ENCODE peak calls at places on chromosomes 13 and 19, in eight cellular contexts. One of them, this sample, is unnamed.

GRCh38 chr19:6677495-6677894 is 7.5 kb upstream of the TNFSF14 start:
- DNase-seq in choroid plexus epithelial cell: no peak
- DNase-seq in HFF-Myc: no peak
- DNase-seq in thoracic aorta: no peak
- DNase-seq in endothelial cell: no peak
- DNase-seq in tibial artery: no peak
- DNase-seq in astrocyte of the spinal cord: no peak
- DNase-seq in heart left ventricle: no peak
- DNase-seq in this sample: no peak

GRCh38 chr19:28217064-28217463 is 995.9 kb downstream of the UQCRFS1 start:
- DNase-seq in choroid plexus epithelial cell: no peak
- DNase-seq in HFF-Myc: no peak
- DNase-seq in thoracic aorta: no peak
- DNase-seq in endothelial cell: no peak
- DNase-seq in tibial artery: no peak
- DNase-seq in astrocyte of the spinal cord: no peak
- DNase-seq in heart left ventricle: no peak
- DNase-seq in this sample: no peak

GRCh38 chr19:16920816-16921529 is 32.2 kb downstream of the F2RL3 start:
- DNase-seq in choroid plexus epithelial cell: peak; percentile 81
- DNase-seq in HFF-Myc: no peak
- DNase-seq in thoracic aorta: no peak
- DNase-seq in endothelial cell: no peak
- DNase-seq in tibial artery: no peak
- DNase-seq in astrocyte of the spinal cord: peak; percentile 85
- DNase-seq in heart left ventricle: no peak
- DNase-seq in this sample: no peak

GRCh38 chr13:93945621-93946020 is 533.9 kb downstream of the DCT start:
- DNase-seq in choroid plexus epithelial cell: no peak
- DNase-seq in HFF-Myc: no peak
- DNase-seq in thoracic aorta: no peak
- DNase-seq in endothelial cell: no peak
- DNase-seq in tibial artery: no peak
- DNase-seq in astrocyte of the spinal cord: no peak
- DNase-seq in heart left ventricle: no peak
- DNase-seq in this sample: no peak

GRCh38 chr13:107211073-107211472 is 643.1 kb upstream of the ARGLU1 start:
- DNase-seq in choroid plexus epithelial cell: peak; percentile 97
- DNase-seq in HFF-Myc: peak; percentile 31
- DNase-seq in thoracic aorta: peak; percentile 22
- DNase-seq in endothelial cell: peak; percentile 80
- DNase-seq in tibial artery: peak; percentile 85
- DNase-seq in astrocyte of the spinal cord: peak; percentile 92
- DNase-seq in heart left ventricle: peak; percentile 58
- DNase-seq in this sample: peak; percentile 76

GRCh38 chr19:55113570-55114039 is 3.8 kb downstream of the PPP1R12C start:
- DNase-seq in choroid plexus epithelial cell: peak; percentile 96
- DNase-seq in HFF-Myc: peak; percentile 82
- DNase-seq in thoracic aorta: peak; percentile 92
- DNase-seq in endothelial cell: peak; percentile 77
- DNase-seq in tibial artery: peak; percentile 97
- DNase-seq in astrocyte of the spinal cord: peak; percentile 91
- DNase-seq in heart left ventricle: peak; percentile 97
- DNase-seq in this sample: no peak

GRCh38 chr13:48583859-48584311 is 51.0 kb upstream of the RCBTB2 start:
- DNase-seq in choroid plexus epithelial cell: no peak
- DNase-seq in HFF-Myc: no peak
- DNase-seq in thoracic aorta: no peak
- DNase-seq in endothelial cell: no peak
- DNase-seq in tibial artery: no peak
- DNase-seq in astrocyte of the spinal cord: no peak
- DNase-seq in heart left ventricle: no peak
- DNase-seq in this sample: no peak

GRCh38 chr13:75864718-75865117 is 228.6 kb downstream of the LMO7 start:
- DNase-seq in choroid plexus epithelial cell: peak; percentile 96
- DNase-seq in HFF-Myc: no peak
- DNase-seq in thoracic aorta: no peak
- DNase-seq in endothelial cell: no peak
- DNase-seq in tibial artery: no peak
- DNase-seq in astrocyte of the spinal cord: peak; percentile 61
- DNase-seq in heart left ventricle: no peak
- DNase-seq in this sample: no peak

GRCh38 chr19:34214040-34214439 is 40.3 kb upstream of the GARRE1 start:
- DNase-seq in choroid plexus epithelial cell: no peak
- DNase-seq in HFF-Myc: no peak
- DNase-seq in thoracic aorta: no peak
- DNase-seq in endothelial cell: no peak
- DNase-seq in tibial artery: no peak
- DNase-seq in astrocyte of the spinal cord: no peak
- DNase-seq in heart left ventricle: no peak
- DNase-seq in this sample: no peak

GRCh38 chr19:33376423-33376822 is 2.9 kb downstream of the CEBPG start:
- DNase-seq in choroid plexus epithelial cell: peak; percentile 70
- DNase-seq in HFF-Myc: peak; percentile 36
- DNase-seq in thoracic aorta: peak; percentile 66
- DNase-seq in endothelial cell: no peak
- DNase-seq in tibial artery: peak; percentile 74
- DNase-seq in astrocyte of the spinal cord: peak; percentile 86
- DNase-seq in heart left ventricle: peak; percentile 77
- DNase-seq in this sample: no peak

GRCh38 chr19:27654266-27654990 is 1558.5 kb downstream of the UQCRFS1 start:
- DNase-seq in choroid plexus epithelial cell: no peak
- DNase-seq in HFF-Myc: no peak
- DNase-seq in thoracic aorta: no peak
- DNase-seq in endothelial cell: no peak
- DNase-seq in tibial artery: no peak
- DNase-seq in astrocyte of the spinal cord: no peak
- DNase-seq in heart left ventricle: no peak
- DNase-seq in this sample: peak; percentile 10

GRCh38 chr19:42003506-42004294 is 9.7 kb upstream of the ATP1A3 start:
- DNase-seq in choroid plexus epithelial cell: no peak
- DNase-seq in HFF-Myc: no peak
- DNase-seq in thoracic aorta: no peak
- DNase-seq in endothelial cell: no peak
- DNase-seq in tibial artery: no peak
- DNase-seq in astrocyte of the spinal cord: no peak
- DNase-seq in heart left ventricle: no peak
- DNase-seq in this sample: no peak

GRCh38 chr13:33743438-33744368 is 74.2 kb upstream of the RFC3 start:
- DNase-seq in choroid plexus epithelial cell: peak; percentile 15
- DNase-seq in HFF-Myc: no peak
- DNase-seq in thoracic aorta: no peak
- DNase-seq in endothelial cell: no peak
- DNase-seq in tibial artery: no peak
- DNase-seq in astrocyte of the spinal cord: no peak
- DNase-seq in heart left ventricle: no peak
- DNase-seq in this sample: no peak

GRCh38 chr13:65932587-65933239 is 1297.4 kb downstream of the PCDH9 start:
- DNase-seq in choroid plexus epithelial cell: no peak
- DNase-seq in HFF-Myc: no peak
- DNase-seq in thoracic aorta: no peak
- DNase-seq in endothelial cell: no peak
- DNase-seq in tibial artery: no peak
- DNase-seq in astrocyte of the spinal cord: no peak
- DNase-seq in heart left ventricle: no peak
- DNase-seq in this sample: no peak

GRCh38 chr13:32585625-32586021 is 629 bp upstream of the PDS5B start:
- DNase-seq in choroid plexus epithelial cell: no peak
- DNase-seq in HFF-Myc: no peak
- DNase-seq in thoracic aorta: no peak
- DNase-seq in endothelial cell: peak; percentile 10
- DNase-seq in tibial artery: no peak
- DNase-seq in astrocyte of the spinal cord: no peak
- DNase-seq in heart left ventricle: no peak
- DNase-seq in this sample: no peak

GRCh38 chr13:32586022-32586900 is at the start of gene PDS5B:
- DNase-seq in choroid plexus epithelial cell: peak; percentile 96
- DNase-seq in HFF-Myc: peak; percentile 46
- DNase-seq in thoracic aorta: peak; percentile 63
- DNase-seq in endothelial cell: peak; percentile 99
- DNase-seq in tibial artery: peak; percentile 98
- DNase-seq in astrocyte of the spinal cord: peak; percentile 96
- DNase-seq in heart left ventricle: peak; percentile 95
- DNase-seq in this sample: peak; percentile 98

GRCh38 chr13:32582991-32583390 is 3.3 kb upstream of the PDS5B start:
- DNase-seq in choroid plexus epithelial cell: no peak
- DNase-seq in HFF-Myc: no peak
- DNase-seq in thoracic aorta: no peak
- DNase-seq in endothelial cell: no peak
- DNase-seq in tibial artery: no peak
- DNase-seq in astrocyte of the spinal cord: no peak
- DNase-seq in heart left ventricle: no peak
- DNase-seq in this sample: no peak

GRCh38 chr13:32587774-32588165 is 1.5 kb downstream of the PDS5B start:
- DNase-seq in choroid plexus epithelial cell: no peak
- DNase-seq in HFF-Myc: no peak
- DNase-seq in thoracic aorta: no peak
- DNase-seq in endothelial cell: no peak
- DNase-seq in tibial artery: no peak
- DNase-seq in astrocyte of the spinal cord: peak; percentile 48
- DNase-seq in heart left ventricle: no peak
- DNase-seq in this sample: no peak

DNA sequence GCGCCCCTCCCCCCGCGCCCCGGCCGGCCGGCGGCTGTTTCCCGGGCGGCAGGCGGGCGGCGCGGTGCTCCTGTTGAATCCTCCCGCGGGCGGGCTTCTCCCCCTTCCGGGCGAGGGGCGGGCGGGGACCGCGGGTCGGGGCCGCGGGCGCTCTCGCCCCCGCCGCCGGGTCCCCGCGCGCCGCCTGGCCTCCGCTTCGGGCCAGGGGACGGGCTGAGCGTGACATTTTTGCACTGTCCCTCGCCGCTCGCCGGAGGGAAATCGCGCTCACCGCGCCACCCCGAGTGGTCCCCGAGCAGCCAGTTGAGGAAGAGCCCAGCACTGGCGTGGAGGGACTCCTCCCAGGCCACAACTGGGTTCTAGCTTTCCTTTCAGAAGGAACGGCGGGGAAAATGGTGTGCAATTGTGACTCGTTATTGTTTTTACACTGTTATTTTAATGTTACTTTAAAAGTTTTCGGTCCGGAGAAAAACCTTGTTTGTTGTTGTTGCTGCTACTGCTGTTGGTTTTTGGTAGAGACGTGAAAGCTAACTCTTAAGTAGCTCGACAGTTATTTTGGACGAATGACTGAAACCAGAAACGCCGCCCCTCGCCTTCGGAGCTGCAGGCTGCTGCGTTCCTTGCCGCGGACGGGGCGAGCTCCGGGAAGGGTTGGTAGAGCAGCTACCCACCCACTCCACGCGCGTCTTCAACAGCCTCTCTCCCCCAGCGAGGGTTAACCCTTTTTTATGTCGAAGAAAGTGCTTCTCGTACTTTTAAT is 942 bp downstream of the PDS5B start:
- DNase-seq in choroid plexus epithelial cell: peak; percentile 76
- DNase-seq in HFF-Myc: no peak
- DNase-seq in thoracic aorta: peak; percentile 25
- DNase-seq in endothelial cell: peak; percentile 63
- DNase-seq in tibial artery: peak; percentile 84
- DNase-seq in astrocyte of the spinal cord: peak; percentile 70
- DNase-seq in heart left ventricle: peak; percentile 80
- DNase-seq in this sample: peak; percentile 71
- TF ChIP-seq CTCF in choroid plexus epithelial cell: peak; percentile 18
- TF ChIP-seq CTCF in HFF-Myc: no peak
- TF ChIP-seq CTCF in thoracic aorta: no peak
- TF ChIP-seq CTCF in endothelial cell: no peak
- TF ChIP-seq CTCF in tibial artery: peak; percentile 14
- TF ChIP-seq CTCF in astrocyte of the spinal cord: no peak
- TF ChIP-seq CTCF in heart left ventricle: peak; percentile 22
- TF ChIP-seq CTCF in this sample: peak; percentile 10

DNA sequence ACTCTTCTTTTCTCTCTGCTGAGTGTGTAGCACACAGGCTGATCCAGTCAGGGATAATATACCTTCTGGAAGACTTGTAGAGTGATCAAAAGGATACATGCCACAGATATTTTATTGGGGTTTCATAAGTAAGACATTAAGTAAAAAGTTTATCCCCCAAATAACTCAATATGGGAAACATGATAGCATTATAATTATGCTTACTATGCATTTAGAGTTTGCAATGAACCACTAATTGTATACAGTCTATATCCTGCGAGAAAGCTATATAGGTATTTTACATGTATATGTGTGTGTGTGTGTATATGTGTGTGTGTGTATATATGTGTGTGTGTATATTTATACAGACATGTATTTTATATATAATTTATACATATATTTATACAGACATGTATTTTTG is 312.4 kb upstream of the OBI1 start:
- DNase-seq in choroid plexus epithelial cell: no peak
- DNase-seq in HFF-Myc: no peak
- DNase-seq in thoracic aorta: no peak
- DNase-seq in endothelial cell: no peak
- DNase-seq in tibial artery: no peak
- DNase-seq in astrocyte of the spinal cord: no peak
- DNase-seq in heart left ventricle: no peak
- DNase-seq in this sample: no peak
- TF ChIP-seq CTCF in choroid plexus epithelial cell: no peak
- TF ChIP-seq CTCF in HFF-Myc: no peak
- TF ChIP-seq CTCF in thoracic aorta: no peak
- TF ChIP-seq CTCF in endothelial cell: no peak
- TF ChIP-seq CTCF in tibial artery: no peak
- TF ChIP-seq CTCF in astrocyte of the spinal cord: no peak
- TF ChIP-seq CTCF in heart left ventricle: no peak
- TF ChIP-seq CTCF in this sample: no peak

DNA sequence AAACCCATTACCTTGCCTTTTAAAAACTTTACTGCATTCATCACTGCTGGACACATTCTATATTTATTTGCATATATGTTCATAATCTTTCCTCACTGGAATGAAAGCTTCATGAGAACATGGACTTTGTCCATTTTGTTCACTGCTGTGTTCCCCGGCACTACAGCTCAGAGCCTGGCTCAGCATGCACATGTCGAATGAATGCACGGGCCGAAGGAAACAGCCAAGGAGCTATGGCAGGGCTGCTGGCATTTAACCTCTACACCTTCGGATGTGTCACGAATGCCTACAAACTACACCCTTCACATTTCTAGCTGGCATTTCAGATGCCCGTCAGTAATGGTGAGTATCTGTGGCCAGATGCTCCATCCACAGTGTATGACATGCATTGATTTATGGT is 7.6 kb downstream of the MTIF3 start:
- DNase-seq in choroid plexus epithelial cell: no peak
- DNase-seq in HFF-Myc: no peak
- DNase-seq in thoracic aorta: no peak
- DNase-seq in endothelial cell: no peak
- DNase-seq in tibial artery: no peak
- DNase-seq in astrocyte of the spinal cord: no peak
- DNase-seq in heart left ventricle: no peak
- DNase-seq in this sample: no peak
- TF ChIP-seq CTCF in choroid plexus epithelial cell: no peak
- TF ChIP-seq CTCF in HFF-Myc: no peak
- TF ChIP-seq CTCF in thoracic aorta: no peak
- TF ChIP-seq CTCF in endothelial cell: no peak
- TF ChIP-seq CTCF in tibial artery: no peak
- TF ChIP-seq CTCF in astrocyte of the spinal cord: no peak
- TF ChIP-seq CTCF in heart left ventricle: no peak
- TF ChIP-seq CTCF in this sample: no peak

GRCh38 chr13:71674776-71675352 is 192.1 kb downstream of the DACH1 start:
- DNase-seq in choroid plexus epithelial cell: no peak
- DNase-seq in HFF-Myc: no peak
- DNase-seq in thoracic aorta: no peak
- DNase-seq in endothelial cell: no peak
- DNase-seq in tibial artery: no peak
- DNase-seq in astrocyte of the spinal cord: no peak
- DNase-seq in heart left ventricle: no peak
- DNase-seq in this sample: no peak
- TF ChIP-seq CTCF in choroid plexus epithelial cell: peak; percentile 7
- TF ChIP-seq CTCF in HFF-Myc: peak; percentile 30
- TF ChIP-seq CTCF in thoracic aorta: no peak
- TF ChIP-seq CTCF in endothelial cell: peak; percentile 58
- TF ChIP-seq CTCF in tibial artery: no peak
- TF ChIP-seq CTCF in astrocyte of the spinal cord: peak; percentile 17
- TF ChIP-seq CTCF in heart left ventricle: no peak
- TF ChIP-seq CTCF in this sample: peak; percentile 42